ENCODE peak calls at places on chromosomes 16 and 17, in ten cellular contexts. I is IMR-90, T is heart left ventricle, B is Peyer's patch, Q is tibial nerve, U is endothelial cell of umbilical vein, J is uterus, W is lower leg skin, K is testis, G is stomach. S is an unnamed sample.

GRCh38 chr17:1090454-1091189 is 89.2 kb downstream of the ABR start:
- DNase-seq in I (no peak), T (no peak), B (no peak), Q (no peak), U (no peak), J (no peak), W (no peak), K (no peak), G (peak), S (peak)

GRCh38 chr16:78310990-78311561 is 211.6 kb downstream of the WWOX start:
- DNase-seq in I (peak), T (no peak), B (no peak), Q (no peak), U (no peak), J (no peak), W (no peak), K (no peak), G (no peak), S (no peak)

GRCh38 chr17:9729034-9729650 is 62.2 kb downstream of the DHRS7C start:
- DNase-seq in I (peak), T (no peak), B (peak), Q (no peak), U (peak), J (no peak), W (no peak), K (peak), G (no peak), S (peak)

GRCh38 chr17:61468263-61468907 is 16.2 kb downstream of the TBX4 start:
- DNase-seq in I (peak), T (no peak), B (peak), Q (no peak), U (no peak), J (peak), W (no peak), K (no peak), G (no peak), S (no peak)

GRCh38 chr17:74816883-74817620 is 40.9 kb upstream of the NAT9 start:
- DNase-seq in I (no peak), T (no peak), B (no peak), Q (no peak), U (no peak), J (no peak), W (no peak), K (no peak), G (no peak), S (no peak)

GRCh38 chr17:38569701-38570512 is 35.8 kb downstream of the SRCIN1 start:
- DNase-seq in I (no peak), T (no peak), B (no peak), Q (no peak), U (no peak), J (no peak), W (no peak), K (no peak), G (no peak), S (no peak)

GRCh38 chr17:1362964-1363363 is 37.1 kb downstream of the YWHAE start:
- DNase-seq in I (no peak), T (no peak), B (peak), Q (peak), U (no peak), J (no peak), W (peak), K (peak), G (no peak), S (peak)

GRCh38 chr17:8466873-8467272 is 31.2 kb downstream of the NDEL1 start:
- DNase-seq in I (no peak), T (no peak), B (no peak), Q (no peak), U (no peak), J (no peak), W (no peak), K (no peak), G (no peak), S (no peak)

GRCh38 chr17:20967776-20968175 is 75.0 kb downstream of the USP22 start:
- DNase-seq in I (peak), T (no peak), B (no peak), Q (no peak), U (no peak), J (no peak), W (no peak), K (no peak), G (no peak), S (no peak)

GRCh38 chr16:57331355-57331754 is 27.2 kb upstream of the CCL22 start:
- DNase-seq in I (no peak), T (no peak), B (no peak), Q (no peak), U (no peak), J (no peak), W (no peak), K (no peak), G (no peak), S (no peak)

GRCh38 chr16:85687651-85688471 is 893 bp downstream of the GINS2 start:
- DNase-seq in I (no peak), T (no peak), B (no peak), Q (no peak), U (no peak), J (no peak), W (no peak), K (no peak), G (no peak), S (no peak)

GRCh38 chr17:8698142-8699050 is 46.2 kb downstream of the CCDC42 start:
- DNase-seq in I (peak), T (peak), B (peak), Q (no peak), U (peak), J (peak), W (no peak), K (peak), G (no peak), S (no peak)

GRCh38 chr17:60293580-60294335 is 98.2 kb downstream of the USP32 start:
- DNase-seq in I (no peak), T (no peak), B (no peak), Q (no peak), U (no peak), J (no peak), W (no peak), K (no peak), G (no peak), S (no peak)

GRCh38 chr16:84983308-84983707 is 28.0 kb downstream of the ZDHHC7 start:
- DNase-seq in I (no peak), T (no peak), B (no peak), Q (no peak), U (no peak), J (no peak), W (no peak), K (no peak), G (no peak), S (peak)

GRCh38 chr17:77609553-77610517 is 348.7 kb upstream of the TNRC6C start:
- DNase-seq in I (no peak), T (no peak), B (peak), Q (no peak), U (no peak), J (peak), W (no peak), K (no peak), G (no peak), S (peak)

GRCh38 chr17:3282901-3283300 is 15.3 kb downstream of the OR3A1 start:
- DNase-seq in I (no peak), T (no peak), B (no peak), Q (no peak), U (no peak), J (no peak), W (no peak), K (no peak), G (no peak), S (no peak)
- TF ChIP-seq POLR2A in I (no peak), T (no peak), B (no peak), Q (no peak), U (no peak), J (no peak), W (no peak), K (no peak), G (no peak), S (no peak)

GRCh38 chr16:12771341-12771798 is 32.3 kb downstream of the CPPED1 start:
- DNase-seq in I (no peak), T (no peak), B (no peak), Q (no peak), U (peak), J (no peak), W (no peak), K (no peak), G (peak), S (no peak)
- TF ChIP-seq POLR2A in I (no peak), T (no peak), B (no peak), Q (no peak), U (no peak), J (no peak), W (no peak), K (no peak), G (no peak), S (no peak)

GRCh38 chr16:638034-638543 is 2.0 kb upstream of the METTL26 start:
- DNase-seq in I (no peak), T (no peak), B (no peak), Q (no peak), U (no peak), J (no peak), W (no peak), K (no peak), G (no peak), S (no peak)

GRCh38 chr16:637081-638018 is 1.2 kb upstream of the METTL26 start:
- DNase-seq in I (peak), T (peak), B (peak), Q (peak), U (no peak), J (peak), W (peak), K (peak), G (peak), S (peak)

GRCh38 chr16:635573-636205 is 416 bp downstream of the METTL26 start:
- DNase-seq in I (no peak), T (no peak), B (no peak), Q (no peak), U (no peak), J (no peak), W (no peak), K (no peak), G (no peak), S (peak)

GRCh38 chr16:634996-635395 is 1.1 kb downstream of the METTL26 start:
- DNase-seq in I (no peak), T (no peak), B (no peak), Q (no peak), U (no peak), J (no peak), W (no peak), K (no peak), G (no peak), S (no peak)

GRCh38 chr16:636206-637080 is at the start of gene METTL26:
- DNase-seq in I (peak), T (peak), B (peak), Q (peak), U (peak), J (peak), W (peak), K (peak), G (peak), S (peak)
- TF ChIP-seq POLR2A in I (peak), T (peak), B (peak), Q (peak), U (peak), J (peak), W (no peak), K (peak), G (no peak), S (peak)

DNA sequence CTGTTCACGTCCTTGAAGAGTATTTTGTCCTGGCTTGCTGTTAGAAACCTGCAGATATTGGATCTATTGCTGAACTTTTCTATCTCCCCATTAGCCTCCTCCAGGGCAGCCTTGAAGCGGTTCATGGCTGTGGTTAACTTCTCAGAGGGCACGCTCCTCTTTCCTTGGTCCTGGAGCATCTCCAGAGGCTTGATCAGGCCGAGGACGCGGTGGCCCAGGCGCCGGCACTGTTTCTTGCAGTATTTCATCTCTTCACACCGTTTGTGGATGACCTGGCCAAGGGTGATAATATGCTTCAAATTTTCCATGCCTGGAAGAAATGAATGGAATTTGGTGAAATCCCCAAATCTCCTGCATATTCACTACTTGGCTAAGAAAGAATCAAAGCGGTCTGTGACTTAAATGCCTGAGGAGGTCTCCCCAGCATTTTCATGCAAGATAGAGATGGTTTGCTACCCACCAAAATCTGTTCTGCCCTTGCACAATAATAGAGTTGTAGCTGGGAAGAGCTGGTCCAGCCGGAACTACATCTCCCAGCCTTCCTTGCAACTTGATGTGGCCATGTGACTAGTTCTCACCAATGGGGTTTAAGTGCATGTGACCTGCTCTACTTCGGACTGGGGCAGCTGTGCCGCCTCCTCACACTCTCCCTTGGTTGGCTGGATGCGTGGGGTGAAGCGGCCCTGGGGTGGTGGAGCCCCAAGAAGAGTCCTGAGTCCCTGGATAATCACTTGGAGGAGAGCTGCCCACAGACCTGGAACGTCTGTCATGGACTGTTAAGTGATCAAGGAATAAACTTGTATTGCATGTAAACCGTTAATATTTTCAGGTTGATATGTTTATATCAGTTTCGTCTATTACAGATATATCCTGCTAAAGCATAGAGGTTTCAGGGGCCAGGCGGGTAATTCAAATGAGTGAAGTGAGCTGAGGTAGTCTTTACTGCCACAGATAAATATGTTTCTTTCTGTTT is 4.9 kb downstream of the MLKL start:
- DNase-seq in I (peak), T (peak), B (peak), Q (peak), U (peak), J (peak), W (peak), K (peak), G (peak), S (peak)
- TF ChIP-seq POLR2A in I (no peak), T (no peak), B (peak), Q (no peak), U (peak), J (peak), W (no peak), K (no peak), G (no peak), S (no peak)

GRCh38 chr16:588889-589657 is 793 bp upstream of the RAB40C start:
- DNase-seq in I (peak), T (peak), B (peak), Q (peak), U (peak), J (peak), W (peak), K (peak), G (peak), S (peak)

GRCh38 chr16:590875-591200 is 972 bp downstream of the RAB40C start:
- DNase-seq in I (no peak), T (no peak), B (no peak), Q (no peak), U (no peak), J (no peak), W (no peak), K (no peak), G (no peak), S (no peak)

GRCh38 chr16:591892-592517 is 2.1 kb downstream of the RAB40C start:
- DNase-seq in I (no peak), T (no peak), B (no peak), Q (no peak), U (no peak), J (no peak), W (no peak), K (no peak), G (no peak), S (no peak)

GRCh38 chr16:589658-590159 is at the start of gene RAB40C:
- DNase-seq in I (peak), T (peak), B (peak), Q (peak), U (peak), J (peak), W (peak), K (peak), G (peak), S (peak)

DNA sequence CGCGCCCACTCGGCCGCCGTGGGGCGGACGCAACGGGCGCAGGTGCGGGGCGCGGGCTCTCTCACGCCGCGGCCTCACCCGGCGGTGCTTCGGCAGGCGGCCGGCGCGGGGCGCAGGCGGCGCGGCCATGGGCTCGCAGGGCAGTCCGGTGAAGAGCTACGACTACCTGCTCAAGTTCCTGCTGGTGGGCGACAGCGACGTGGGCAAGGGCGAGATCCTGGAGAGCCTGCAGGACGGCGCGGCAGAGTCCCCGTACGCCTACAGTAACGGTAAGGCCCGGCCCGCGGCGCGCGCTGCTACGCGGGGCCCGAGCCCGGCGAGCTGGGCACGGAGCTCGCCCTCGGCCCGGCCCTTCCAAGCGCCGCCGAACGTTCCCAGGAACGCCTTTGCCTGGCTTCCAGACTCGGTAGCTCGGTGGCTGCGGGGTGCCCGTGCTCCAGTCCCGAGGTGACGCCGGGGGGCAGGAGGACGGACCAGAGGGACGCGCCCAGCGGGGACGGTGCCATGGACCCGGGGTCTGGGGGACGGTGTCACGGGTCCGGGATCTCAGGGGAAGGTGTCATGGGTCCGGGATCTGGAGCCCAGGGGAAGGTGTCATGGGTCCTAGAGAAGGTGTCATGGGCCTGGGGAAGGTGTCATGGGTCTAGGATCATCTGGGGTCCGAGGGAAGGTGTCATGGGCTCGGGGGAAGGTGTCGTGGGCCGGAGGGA is 454 bp downstream of the RAB40C start:
- DNase-seq in I (peak), T (no peak), B (no peak), Q (no peak), U (peak), J (peak), W (no peak), K (no peak), G (peak), S (no peak)
- TF ChIP-seq POLR2A in I (no peak), T (no peak), B (peak), Q (no peak), U (peak), J (no peak), W (no peak), K (no peak), G (no peak), S (no peak)

GRCh38 chr17:40022961-40023541 is 7.8 kb downstream of the CSF3 start:
- DNase-seq in I (no peak), T (peak), B (no peak), Q (no peak), U (no peak), J (no peak), W (no peak), K (no peak), G (peak), S (no peak)

GRCh38 chr17:40020146-40020545 is 4.9 kb downstream of the CSF3 start:
- DNase-seq in I (no peak), T (no peak), B (no peak), Q (no peak), U (no peak), J (no peak), W (no peak), K (no peak), G (no peak), S (no peak)

GRCh38 chr17:40019140-40019991 is 4.1 kb downstream of the CSF3 start:
- DNase-seq in I (peak), T (no peak), B (no peak), Q (no peak), U (peak), J (peak), W (no peak), K (peak), G (no peak), S (no peak)

GRCh38 chr17:40022497-40022896 is 7.3 kb downstream of the CSF3 start:
- DNase-seq in I (no peak), T (peak), B (no peak), Q (no peak), U (no peak), J (no peak), W (no peak), K (no peak), G (no peak), S (no peak)

DNA sequence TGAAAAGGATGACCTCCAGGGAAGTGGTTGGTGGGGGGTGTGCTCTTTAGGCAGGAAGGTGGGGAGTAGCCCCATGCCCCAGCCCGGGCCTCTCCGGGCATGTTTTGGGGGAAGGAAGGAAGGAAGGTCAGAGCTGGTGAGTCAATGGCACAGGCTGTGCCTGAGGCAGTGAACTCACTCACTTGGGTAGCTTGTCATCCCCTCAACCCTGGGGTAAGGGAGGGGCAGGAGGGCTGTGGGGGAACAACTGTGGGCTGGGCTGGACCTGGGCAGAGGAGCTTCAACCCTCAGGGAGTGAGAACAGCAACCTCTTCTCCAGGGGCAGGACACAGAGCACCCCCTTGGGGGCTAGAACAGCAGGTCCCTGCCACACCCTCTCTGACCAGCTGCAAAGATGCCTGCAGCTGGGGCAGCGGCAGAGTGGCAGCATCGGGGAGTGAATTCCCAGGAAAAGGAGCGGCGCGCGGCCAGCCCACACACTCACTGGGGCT is 6.3 kb downstream of the CSF3 start:
- DNase-seq in I (peak), T (peak), B (no peak), Q (no peak), U (peak), J (peak), W (no peak), K (no peak), G (no peak), S (no peak)
- TF ChIP-seq POLR2A in I (no peak), T (no peak), B (no peak), Q (no peak), U (peak), J (no peak), W (no peak), K (no peak), G (no peak), S (no peak)